ENCODE peak calls at places on chromosome 7, in five cellular contexts. I is GM19239, O is RPMI7951, E is EH, L is Peyer's patch. B is an unnamed sample.

GRCh38 chr7:22972207-22972606 is 41.7 kb downstream of the HYCC1 start:
- DNase-seq in I (no peak), O (no peak), E (no peak), L (no peak), B (no peak)

GRCh38 chr7:37390149-37390548 is 58.5 kb downstream of the ELMO1 start:
- DNase-seq in I (no peak), O (no peak), E (no peak), L (no peak), B (no peak)

GRCh38 chr7:141386881-141387280 is 164.3 kb upstream of the AGK start:
- DNase-seq in I (no peak), O (no peak), E (peak; percentile 23), L (no peak), B (no peak)

GRCh38 chr7:132991615-132992587 is 90.0 kb downstream of the CHCHD3 start:
- DNase-seq in I (no peak), O (no peak), E (no peak), L (no peak), B (no peak)

GRCh38 chr7:36686499-36686898 is 37.8 kb downstream of the AOAH start:
- DNase-seq in I (no peak), O (peak; percentile 42), E (peak; percentile 4), L (peak; percentile 66), B (no peak)

GRCh38 chr7:134444198-134444960 is 14.5 kb downstream of the AKR1B1 start:
- DNase-seq in I (no peak), O (peak; percentile 67), E (peak; percentile 29), L (no peak), B (no peak)

GRCh38 chr7:140485463-140486265 is 6.4 kb upstream of the MKRN1 start:
- DNase-seq in I (no peak), O (peak; percentile 8), E (no peak), L (no peak), B (peak; percentile 75)

GRCh38 chr7:118352854-118353453 is 128.4 kb downstream of the ANKRD7 start:
- DNase-seq in I (no peak), O (no peak), E (no peak), L (no peak), B (no peak)

GRCh38 chr7:33778195-33778594 is 127.1 kb upstream of the BMPER start:
- DNase-seq in I (no peak), O (no peak), E (no peak), L (no peak), B (no peak)

GRCh38 chr7:11716185-11716584 is 115.8 kb downstream of the THSD7A start:
- DNase-seq in I (no peak), O (no peak), E (peak; percentile 5), L (no peak), B (no peak)

GRCh38 chr7:37359662-37360444 is 88.8 kb downstream of the ELMO1 start:
- DNase-seq in I (no peak), O (no peak), E (no peak), L (no peak), B (no peak)

GRCh38 chr7:72805526-72806494 is 22.2 kb downstream of the TYW1B start:
- DNase-seq in I (no peak), O (peak; percentile 62), E (peak; percentile 91), L (no peak), B (no peak)

GRCh38 chr7:24715661-24716479 is 41.4 kb downstream of the GSDME start:
- DNase-seq in I (peak; percentile 57), O (peak; percentile 37), E (peak; percentile 63), L (no peak), B (no peak)

GRCh38 chr7:136067277-136067676 is 90.1 kb upstream of the MTPN start:
- DNase-seq in I (no peak), O (no peak), E (no peak), L (no peak), B (no peak)

GRCh38 chr7:107879400-107880035 is 11.5 kb upstream of the DLD start:
- DNase-seq in I (no peak), O (peak; percentile 64), E (peak; percentile 70), L (peak; percentile 69), B (peak; percentile 41)

GRCh38 chr7:5677538-5678294 is 103.7 kb downstream of the RNF216 start:
- DNase-seq in I (no peak), O (peak; percentile 65), E (peak; percentile 81), L (peak; percentile 73), B (peak; percentile 54)

GRCh38 chr7:80379034-80379433 is 132.8 kb downstream of the GNAT3 start:
- DNase-seq in I (no peak), O (peak; percentile 33), E (peak; percentile 85), L (no peak), B (no peak)

GRCh38 chr7:111424768-111425167 is 137.5 kb downstream of the IMMP2L start:
- DNase-seq in I (no peak), O (peak; percentile 6), E (peak; percentile 71), L (no peak), B (no peak)

GRCh38 chr7:38660427-38661099 is 29.4 kb upstream of the AMPH start:
- DNase-seq in I (peak; percentile 21), O (peak; percentile 46), E (peak; percentile 63), L (no peak), B (no peak)

B was measured in colonic mucosa.